ENCODE peak calls at places on chromosomes 3 and 15, in four cellular contexts. One of them, this sample, is unnamed. For H3K4me1 and H3K27me3, the result is how much of the 10 kb centered on the place peaks cover.

GRCh38 chr3:180747805-180748361 is 68.6 kb upstream of the CCDC39 start:
- DNase-seq in uterus: no peak
- DNase-seq in endodermal cell: no peak
- DNase-seq in A673: no peak
- DNase-seq in this sample: no peak

GRCh38 chr3:123283074-123283473 is 81.3 kb downstream of the SEC22A start:
- DNase-seq in uterus: no peak
- DNase-seq in endodermal cell: no peak
- DNase-seq in A673: no peak
- DNase-seq in this sample: no peak

GRCh38 chr3:58332575-58333179 is at the start of gene PXK:
- DNase-seq in uterus: peak
- DNase-seq in endodermal cell: peak
- DNase-seq in A673: peak
- DNase-seq in this sample: peak

GRCh38 chr3:196225086-196225485 is 8.8 kb downstream of the SLC51A start:
- DNase-seq in endodermal cell: no peak
- DNase-seq in uterus: no peak
- DNase-seq in A673: no peak
- DNase-seq in this sample: no peak

GRCh38 chr3:114666613-114667012 is 372.8 kb downstream of the TIGIT start:
- DNase-seq in endodermal cell: no peak
- DNase-seq in A673: no peak
- DNase-seq in uterus: no peak
- DNase-seq in this sample: no peak

GRCh38 chr3:142497729-142498128 is 49.9 kb upstream of the XRN1 start:
- DNase-seq in endodermal cell: no peak
- DNase-seq in uterus: no peak
- DNase-seq in A673: no peak
- DNase-seq in this sample: no peak

GRCh38 chr3:72178463-72179106 is 393.6 kb upstream of the PROK2 start:
- DNase-seq in uterus: no peak
- DNase-seq in endodermal cell: no peak
- DNase-seq in A673: no peak
- DNase-seq in this sample: no peak

GRCh38 chr3:121918779-121919483 is 24.7 kb downstream of the SLC15A2 start:
- DNase-seq in uterus: no peak
- DNase-seq in endodermal cell: no peak
- DNase-seq in A673: no peak
- DNase-seq in this sample: peak

GRCh38 chr3:123818324-123818920 is 65.7 kb downstream of the MYLK start:
- DNase-seq in uterus: no peak
- DNase-seq in A673: no peak
- DNase-seq in endodermal cell: peak
- DNase-seq in this sample: no peak

GRCh38 chr15:83287541-83288027 is 3.1 kb upstream of the BNC1 start:
- DNase-seq in A673: no peak
- DNase-seq in endodermal cell: peak
- DNase-seq in uterus: no peak
- DNase-seq in this sample: peak

GRCh38 chr3:105957722-105958121 is 88.9 kb upstream of the CBLB start:
- DNase-seq in endodermal cell: no peak
- DNase-seq in A673: no peak
- DNase-seq in uterus: no peak
- DNase-seq in this sample: no peak

GRCh38 chr15:76345880-76346665 is 9.5 kb downstream of the ISL2 start:
- DNase-seq in uterus: no peak
- DNase-seq in A673: no peak
- DNase-seq in endodermal cell: peak
- DNase-seq in this sample: no peak

GRCh38 chr3:143811602-143812001 is 36.7 kb downstream of the SLC9A9 start:
- DNase-seq in endodermal cell: no peak
- DNase-seq in uterus: peak
- DNase-seq in A673: no peak
- DNase-seq in this sample: no peak

GRCh38 chr3:150237490-150237889 is 170.6 kb upstream of the TSC22D2 start:
- DNase-seq in endodermal cell: no peak
- DNase-seq in uterus: peak
- DNase-seq in A673: no peak
- DNase-seq in this sample: peak

GRCh38 chr15:38029741-38030140 is 95.3 kb downstream of the TMCO5A start:
- DNase-seq in A673: peak
- DNase-seq in uterus: no peak
- DNase-seq in endodermal cell: no peak
- DNase-seq in this sample: no peak

GRCh38 chr3:44883213-44883955 is 9.0 kb downstream of the TGM4 start:
- DNase-seq in uterus: no peak
- DNase-seq in endodermal cell: peak
- DNase-seq in A673: no peak
- DNase-seq in this sample: no peak

GRCh38 chr3:10581251-10581650 is 75.9 kb upstream of the ATP2B2 start:
- DNase-seq in endodermal cell: no peak
- DNase-seq in uterus: peak
- DNase-seq in A673: no peak
- DNase-seq in this sample: no peak

GRCh38 chr3:101675709-101676218 is 1.2 kb downstream of the ZBTB11 start:
- DNase-seq in uterus: peak
- DNase-seq in A673: no peak
- DNase-seq in endodermal cell: no peak
- DNase-seq in this sample: no peak

GRCh38 chr3:46398186-46398955 is 8.5 kb downstream of the CCR5AS start:
- DNase-seq in uterus: no peak
- DNase-seq in A673: no peak
- DNase-seq in endodermal cell: no peak
- DNase-seq in this sample: no peak

GRCh38 chr3:46399557-46399956 is 7.3 kb downstream of the CCR5AS start:
- DNase-seq in uterus: no peak
- DNase-seq in A673: no peak
- DNase-seq in endodermal cell: no peak
- DNase-seq in this sample: no peak

GRCh38 chr3:46400000-46400734 is 6.7 kb downstream of the CCR5AS start:
- DNase-seq in uterus: no peak
- DNase-seq in endodermal cell: no peak
- DNase-seq in A673: no peak
- DNase-seq in this sample: no peak

GRCh38 chr3:46400846-46401245 is 6.0 kb downstream of the CCR5AS start:
- DNase-seq in endodermal cell: no peak
- DNase-seq in uterus: no peak
- DNase-seq in A673: no peak
- DNase-seq in this sample: no peak

DNA sequence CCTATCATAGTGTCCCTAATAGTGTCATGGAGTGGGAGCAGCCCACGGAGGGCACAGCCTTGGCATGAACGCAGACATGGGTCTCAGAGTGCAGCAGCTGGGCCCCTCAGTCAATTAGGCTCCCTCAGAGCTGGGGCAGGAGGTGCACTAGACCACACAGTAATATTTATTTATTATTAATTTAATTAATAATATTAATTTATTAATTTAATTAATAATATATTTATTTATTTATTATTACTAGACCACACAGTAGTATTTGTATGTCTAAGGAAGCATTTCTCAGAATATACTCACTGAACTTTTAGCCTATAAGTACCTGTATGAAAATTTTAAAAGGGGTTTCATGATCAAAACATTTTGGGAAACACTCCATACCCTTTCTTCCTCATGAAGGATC is 5.3 kb downstream of the CCR5AS start:
- DNase-seq in endodermal cell: no peak
- DNase-seq in uterus: no peak
- DNase-seq in A673: no peak
- DNase-seq in this sample: no peak
- H3K4me1 ChIP-seq in endodermal cell: under half
- H3K4me1 ChIP-seq in uterus: under half
- H3K4me1 ChIP-seq in A673: under half
- H3K4me1 ChIP-seq in this sample: under half

GRCh38 chr15:40584191-40584590 is 9.9 kb upstream of the KNL1 start:
- DNase-seq in uterus: no peak
- DNase-seq in endodermal cell: no peak
- DNase-seq in A673: no peak
- DNase-seq in this sample: no peak

GRCh38 chr15:40578892-40579291 is 9.8 kb downstream of the RPUSD2 start:
- DNase-seq in endodermal cell: no peak
- DNase-seq in uterus: no peak
- DNase-seq in A673: no peak
- DNase-seq in this sample: no peak

GRCh38 chr15:40582726-40583246 is 11.3 kb upstream of the KNL1 start:
- DNase-seq in endodermal cell: peak
- DNase-seq in uterus: no peak
- DNase-seq in A673: no peak
- DNase-seq in this sample: no peak
- H3K4me3 ChIP-seq in endodermal cell: no peak
- H3K4me3 ChIP-seq in uterus: peak
- H3K4me3 ChIP-seq in A673: peak
- H3K4me3 ChIP-seq in this sample: no peak

GRCh38 chr15:33644319-33644718 is 324.0 kb upstream of the CHRM5 start:
- DNase-seq in endodermal cell: no peak
- DNase-seq in uterus: no peak
- DNase-seq in A673: no peak
- DNase-seq in this sample: no peak
- H3K27me3 ChIP-seq in endodermal cell: under half
- H3K27me3 ChIP-seq in uterus: under half
- H3K27me3 ChIP-seq in A673: half or more
- H3K27me3 ChIP-seq in this sample: half or more

DNA sequence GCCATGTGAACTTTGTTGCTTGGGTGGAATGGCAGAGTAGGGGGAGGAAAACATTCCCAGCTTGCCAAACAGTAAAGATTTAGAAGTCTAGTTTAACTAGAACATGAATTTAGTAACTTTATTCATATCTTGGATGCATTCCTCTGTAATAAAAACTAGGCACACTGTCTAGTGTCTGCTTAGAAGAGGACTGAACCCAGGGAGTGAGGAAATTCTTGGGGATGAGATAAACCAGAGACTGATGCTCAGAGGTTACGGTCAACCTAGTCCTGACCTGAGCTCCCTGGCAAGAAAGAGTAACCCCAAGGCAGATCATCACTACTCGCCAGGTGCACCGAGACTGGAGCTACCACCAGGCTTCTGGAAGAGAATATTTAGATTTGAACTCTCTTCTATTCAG is 58.2 kb downstream of the SNRK start:
- DNase-seq in uterus: no peak
- DNase-seq in endodermal cell: no peak
- DNase-seq in A673: no peak
- DNase-seq in this sample: no peak
- H3K4me1 ChIP-seq in uterus: under half
- H3K4me1 ChIP-seq in endodermal cell: under half
- H3K4me1 ChIP-seq in A673: under half
- H3K4me1 ChIP-seq in this sample: under half

This sample was measured in RWPE2.